ENCODE peak calls at places on chromosomes 2 and 18, in seven cellular contexts. Y, I, N, C, P, O and G are unnamed samples.

GRCh38 chr2:201233192-201234166 is 26.9 kb upstream of the CASP8 start:
- DNase-seq in Y (peak; percentile 92), I (peak; percentile 44), N (no peak), C (peak; percentile 78), P (no peak), O (peak; percentile 27), G (no peak)

GRCh38 chr2:85578243-85579180 is 1.1 kb downstream of the VAMP8 start:
- DNase-seq in Y (peak; percentile 29), I (no peak), N (no peak), C (no peak), P (no peak), O (no peak), G (no peak)

GRCh38 chr2:46082531-46083485 is 214.4 kb upstream of the EPAS1 start:
- DNase-seq in Y (peak; percentile 100), I (peak; percentile 99), N (peak; percentile 85), C (no peak), P (no peak), O (peak; percentile 98), G (peak; percentile 100)

GRCh38 chr2:42959148-42959992 is 167.0 kb upstream of the HAAO start:
- DNase-seq in Y (peak; percentile 45), I (peak; percentile 97), N (no peak), C (no peak), P (no peak), O (no peak), G (peak; percentile 86)

GRCh38 chr2:104523921-104524320 is 330.0 kb upstream of the POU3F3 start:
- DNase-seq in Y (no peak), I (no peak), N (no peak), C (no peak), P (no peak), O (no peak), G (no peak)

GRCh38 chr2:171923206-171923605 is 945 bp downstream of the HAT1 start:
- DNase-seq in Y (peak; percentile 56), I (peak; percentile 72), N (peak; percentile 62), C (no peak), P (no peak), O (peak; percentile 67), G (peak; percentile 60)

GRCh38 chr2:8320305-8320704 is 361.6 kb upstream of the ID2 start:
- DNase-seq in Y (peak; percentile 45), I (no peak), N (no peak), C (no peak), P (no peak), O (no peak), G (no peak)

GRCh38 chr18:25278415-25278814 is 73.6 kb downstream of the ZNF521 start:
- DNase-seq in Y (peak; percentile 9), I (no peak), N (no peak), C (no peak), P (no peak), O (no peak), G (no peak)

GRCh38 chr2:18662689-18663088 is 73.3 kb upstream of the NT5C1B start:
- DNase-seq in Y (no peak), I (no peak), N (no peak), C (no peak), P (no peak), O (no peak), G (no peak)

GRCh38 chr2:163481515-163481914 is 254.3 kb downstream of the FIGN start:
- DNase-seq in Y (no peak), I (no peak), N (no peak), C (no peak), P (no peak), O (no peak), G (no peak)

GRCh38 chr2:133422946-133423345 is 145.3 kb downstream of the NCKAP5 start:
- DNase-seq in Y (peak; percentile 52), I (peak; percentile 17), N (no peak), C (no peak), P (peak; percentile 20), O (peak; percentile 51), G (peak; percentile 59)

GRCh38 chr2:72316774-72317173 is 169.1 kb upstream of the CYP26B1 start:
- DNase-seq in Y (no peak), I (no peak), N (no peak), C (no peak), P (no peak), O (no peak), G (no peak)

GRCh38 chr2:46873632-46874068 is 42.0 kb downstream of the MCFD2 start:
- DNase-seq in Y (peak; percentile 97), I (peak; percentile 94), N (peak; percentile 94), C (no peak), P (peak; percentile 81), O (peak; percentile 95), G (peak; percentile 96)